ENCODE peak calls at places on chromosomes 5 and 9, in six cellular contexts. H, M, G, E, P and L are unnamed samples.

GRCh38 chr9:97059661-97060060 is 20.7 kb upstream of the CTSV start:
- DNase-seq in E (no peak), P (no peak), H (peak), M (peak), G (no peak), L (no peak)

GRCh38 chr9:88387733-88388202 is 476 bp upstream of the SPIN1 start:
- DNase-seq in H (peak), P (peak), E (no peak), M (peak), G (peak), L (no peak)

GRCh38 chr5:57862471-57863282 is 380.1 kb upstream of the ACTBL2 start:
- DNase-seq in P (peak), M (peak), H (no peak), G (no peak), E (no peak), L (no peak)

GRCh38 chr5:51396797-51397196 is 13.5 kb downstream of the ISL1 start:
- DNase-seq in M (no peak), G (no peak), H (no peak), E (no peak), P (no peak), L (no peak)

GRCh38 chr5:180470966-180471582 is 23.1 kb upstream of the CNOT6 start:
- DNase-seq in M (peak), H (peak), E (peak), P (peak), G (peak), L (peak)

GRCh38 chr5:128782446-128782845 is 182.8 kb upstream of the SLC27A6 start:
- DNase-seq in E (peak), G (peak), P (peak), M (peak), H (no peak), L (no peak)

GRCh38 chr5:137758719-137759312 is 4.7 kb upstream of the HNRNPA0 start:
- DNase-seq in E (no peak), M (peak), G (no peak), P (no peak), H (peak), L (no peak)

GRCh38 chr9:105171589-105171988 is 72.9 kb upstream of the SLC44A1 start:
- DNase-seq in E (no peak), M (no peak), P (no peak), G (no peak), H (no peak), L (no peak)

GRCh38 chr9:131611586-131611985 is 66.3 kb downstream of the PRRT1B start:
- DNase-seq in H (no peak), P (no peak), G (no peak), M (peak), E (no peak), L (no peak)

GRCh38 chr5:1484416-1485319 is 39.1 kb downstream of the LPCAT1 start:
- DNase-seq in H (peak), M (no peak), G (no peak), P (no peak), E (no peak), L (no peak)

GRCh38 chr9:136050706-136051567 is 44.2 kb downstream of the NACC2 start:
- DNase-seq in M (peak), P (no peak), H (no peak), G (no peak), E (no peak), L (peak)

GRCh38 chr5:59039003-59039295 is 456.1 kb downstream of the RAB3C start:
- DNase-seq in P (no peak), M (no peak), H (no peak), E (no peak), G (no peak), L (peak)
- TF ChIP-seq CTCF in P (no peak), M (no peak), H (no peak), E (no peak), G (no peak), L (no peak)

GRCh38 chr5:11048760-11049159 is 287.7 kb upstream of the DAP start:
- DNase-seq in P (no peak), H (peak), M (no peak), G (no peak), E (no peak), L (no peak)
- TF ChIP-seq CTCF in P (no peak), H (peak), M (no peak), G (no peak), E (no peak), L (peak)

GRCh38 chr5:143396353-143396940 is 7.0 kb downstream of the NR3C1 start:
- DNase-seq in M (peak), H (no peak), P (no peak), G (no peak), E (no peak), L (no peak)

GRCh38 chr5:143390941-143391340 is 12.5 kb downstream of the NR3C1 start:
- DNase-seq in H (no peak), P (no peak), M (no peak), E (no peak), G (no peak), L (no peak)

GRCh38 chr5:143395638-143396352 is 7.7 kb downstream of the NR3C1 start:
- DNase-seq in P (no peak), M (peak), E (no peak), G (no peak), H (peak), L (no peak)

GRCh38 chr5:143390258-143390657 is 13.2 kb downstream of the NR3C1 start:
- DNase-seq in H (no peak), P (peak), E (no peak), M (no peak), G (no peak), L (no peak)

DNA sequence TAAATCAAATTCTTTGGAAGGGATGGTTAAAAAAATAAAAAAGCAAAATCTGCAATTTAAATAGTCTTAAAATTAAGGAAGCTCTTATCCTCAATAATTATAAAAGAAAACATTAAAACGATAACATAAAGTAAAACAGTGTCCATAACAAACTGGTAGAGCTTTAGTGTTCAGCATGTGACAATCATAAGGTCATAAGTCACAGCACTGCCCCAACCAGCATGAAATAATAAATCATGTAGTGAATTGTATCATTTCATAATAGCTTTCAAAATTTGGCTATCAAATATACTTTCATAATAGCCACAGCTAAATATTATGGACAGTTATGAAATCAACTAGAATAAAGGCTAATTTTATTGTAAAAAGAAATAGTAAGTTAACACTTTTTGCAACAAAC is 10.0 kb downstream of the NR3C1 start:
- DNase-seq in H (no peak), P (no peak), G (no peak), M (no peak), E (no peak), L (no peak)
- TF ChIP-seq CTCF in H (no peak), P (no peak), G (no peak), M (no peak), E (no peak), L (no peak)

DNA sequence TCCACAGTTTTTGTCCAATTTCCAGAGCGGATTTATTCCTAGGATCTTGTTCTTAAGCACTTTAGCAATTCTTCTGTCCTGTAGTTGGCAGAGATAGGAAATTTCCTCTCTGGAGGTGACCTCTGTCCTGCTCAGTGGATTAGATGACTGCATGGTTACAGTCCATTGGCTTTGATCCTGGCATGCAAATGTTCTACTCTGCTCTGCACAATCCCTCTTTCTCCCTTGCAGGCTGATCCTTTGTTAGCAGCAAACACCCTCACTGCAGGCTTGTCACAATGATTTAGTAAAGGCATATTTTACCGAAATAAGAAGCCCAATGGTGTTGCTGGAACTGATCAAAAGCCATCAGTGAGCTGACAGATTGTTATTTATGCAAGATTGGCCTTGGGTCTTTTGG is 243.8 kb downstream of the COX7C start:
- DNase-seq in E (no peak), P (no peak), M (no peak), H (no peak), G (no peak), L (no peak)
- TF ChIP-seq CTCF in E (no peak), P (no peak), M (no peak), H (no peak), G (no peak), L (no peak)

DNA sequence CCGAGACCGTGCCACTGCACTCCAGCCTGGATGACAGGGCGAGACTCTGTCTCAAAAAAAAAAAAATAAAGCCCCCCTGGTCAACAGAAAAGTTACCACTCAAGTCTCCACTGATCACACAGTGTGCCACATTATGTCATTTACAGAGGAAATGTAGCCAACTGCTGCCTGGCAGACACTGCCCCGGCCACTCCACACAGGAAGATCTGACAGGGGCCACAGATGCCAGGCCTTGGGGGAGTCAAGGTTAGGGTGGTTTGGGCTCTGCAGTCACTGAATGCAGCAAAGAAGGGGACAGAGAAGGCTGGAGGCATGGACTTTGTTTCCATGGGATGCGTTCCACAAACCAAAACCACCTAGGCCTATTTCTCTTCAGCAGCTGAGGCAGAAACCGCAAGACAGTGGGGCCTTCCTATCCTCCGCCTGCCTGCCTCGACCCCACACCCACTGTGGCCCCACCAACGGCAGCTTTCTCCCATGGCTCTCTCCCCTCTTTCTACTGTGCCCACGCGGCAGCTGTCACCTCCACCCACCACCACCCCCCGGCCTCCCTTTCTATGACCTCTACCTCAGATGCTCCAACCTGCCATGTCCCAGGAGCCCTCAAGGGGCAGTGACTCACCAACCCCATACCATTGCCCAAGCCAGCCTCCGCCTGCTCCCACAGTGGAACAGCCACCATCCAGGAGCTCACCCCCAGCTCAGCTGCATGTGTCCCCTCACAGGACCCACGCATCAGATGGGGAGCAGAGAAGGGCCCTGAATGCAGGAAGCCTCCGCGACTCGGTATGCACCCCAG is 12.4 kb downstream of the IPPK start:
- DNase-seq in H (no peak), E (no peak), M (no peak), P (no peak), G (no peak), L (peak)
- TF ChIP-seq CTCF in H (no peak), E (no peak), M (no peak), P (no peak), G (no peak), L (no peak)